ENCODE peak calls at places on chromosomes 4 and X, in four cellular contexts. U is foreskin fibroblast, Y is RWPE1, S is type B pancreatic cell. Z is an unnamed sample.

GRCh38 chrX:120653000-120653399 is 23.1 kb upstream of the C1GALT1C1 start:
- DNase-seq in S (no peak), U (no peak), Y (no peak), Z (no peak)

GRCh38 chrX:74249963-74250362 is 54.0 kb upstream of the ZCCHC13 start:
- DNase-seq in Y (no peak), U (no peak), S (no peak), Z (no peak)

GRCh38 chrX:134254511-134254910 is 17.5 kb downstream of the CCDC160 start:
- DNase-seq in S (no peak), Y (no peak), U (no peak), Z (no peak)

GRCh38 chr4:83582289-83582756 is 46.4 kb downstream of the GPAT3 start:
- DNase-seq in Y (peak), U (peak), S (no peak), Z (no peak)

GRCh38 chrX:133958997-133959688 is 26.3 kb downstream of the GPC3 start:
- DNase-seq in Y (no peak), S (no peak), U (no peak), Z (no peak)

GRCh38 chr4:8501781-8502180 is 61.2 kb downstream of the TRMT44 start:
- DNase-seq in Y (no peak), S (no peak), U (no peak), Z (no peak)

GRCh38 chr4:42397256-42397634 is at the start of gene SHISA3:
- DNase-seq in U (peak), S (no peak), Y (no peak), Z (no peak)

GRCh38 chr4:84258905-84259830 is 239.9 kb downstream of the NKX6-1 start:
- DNase-seq in S (no peak), U (peak), Y (no peak), Z (peak)

GRCh38 chr4:152501846-152502536 is 33.9 kb downstream of the FBXW7 start:
- DNase-seq in S (no peak), U (no peak), Y (no peak), Z (peak)

DNA sequence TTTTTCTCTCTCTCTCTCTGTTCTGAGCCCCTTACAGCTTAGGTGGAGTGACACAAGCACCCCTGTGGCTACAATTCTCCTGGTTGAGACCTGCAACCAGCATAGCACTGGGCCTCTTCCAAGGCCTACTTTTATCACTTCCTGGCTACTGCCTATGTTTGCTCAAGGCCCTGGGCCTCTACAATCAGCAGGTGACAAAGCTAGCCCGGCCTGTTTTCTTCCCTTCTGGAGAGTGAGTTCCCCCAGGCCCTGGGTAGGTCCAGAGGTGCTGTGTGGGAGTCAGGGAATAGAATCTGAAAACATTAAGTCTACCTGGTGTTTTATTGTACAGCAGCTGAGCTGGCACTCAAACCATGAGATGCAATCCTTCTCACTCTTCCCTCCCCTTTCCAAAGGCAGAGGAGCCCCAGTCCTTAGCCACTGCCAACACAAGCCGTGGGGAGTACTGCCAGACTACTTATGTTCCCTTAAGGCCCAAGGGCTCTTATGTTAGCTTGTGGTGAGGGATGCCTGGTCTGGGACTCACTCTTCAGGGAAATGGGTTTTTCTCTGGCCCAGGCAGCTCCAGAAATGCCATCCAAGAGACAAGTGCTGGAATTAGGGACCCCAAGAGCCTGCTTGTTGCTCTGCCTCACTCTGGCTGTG is 23.8 kb upstream of the MAGEC3 start:
- DNase-seq in S (no peak), U (no peak), Y (no peak), Z (no peak)
- TF ChIP-seq CTCF in S (no peak), U (no peak), Y (no peak), Z (no peak)

GRCh38 chr4:46274717-46275116 is 115.2 kb downstream of the GABRA2 start:
- DNase-seq in S (no peak), U (no peak), Y (no peak), Z (no peak)
- TF ChIP-seq CTCF in S (peak), U (no peak), Y (no peak), Z (peak)

GRCh38 chrX:5876984-5877655 is 351.5 kb downstream of the NLGN4X start:
- DNase-seq in S (no peak), U (peak), Y (no peak), Z (no peak)
- TF ChIP-seq CTCF in S (peak), U (peak), Y (no peak), Z (peak)

GRCh38 chrX:106999002-106999975 is 723 bp downstream of the MORC4 start:
- DNase-seq in S (no peak), Y (peak), U (peak), Z (peak)
- TF ChIP-seq CTCF in S (peak), Y (peak), U (peak), Z (peak)

GRCh38 chrX:150642421-150642820 is 50.8 kb upstream of the MTMR1 start:
- DNase-seq in S (no peak), U (no peak), Y (peak), Z (no peak)

GRCh38 chrX:150643958-150644357 is 49.2 kb upstream of the MTMR1 start:
- DNase-seq in Y (no peak), S (no peak), U (no peak), Z (no peak)

GRCh38 chrX:150647331-150647730 is 45.9 kb upstream of the MTMR1 start:
- DNase-seq in S (no peak), U (no peak), Y (no peak), Z (no peak)

GRCh38 chrX:150648296-150648940 is 44.8 kb upstream of the MTMR1 start:
- DNase-seq in S (no peak), Y (no peak), U (no peak), Z (no peak)

DNA sequence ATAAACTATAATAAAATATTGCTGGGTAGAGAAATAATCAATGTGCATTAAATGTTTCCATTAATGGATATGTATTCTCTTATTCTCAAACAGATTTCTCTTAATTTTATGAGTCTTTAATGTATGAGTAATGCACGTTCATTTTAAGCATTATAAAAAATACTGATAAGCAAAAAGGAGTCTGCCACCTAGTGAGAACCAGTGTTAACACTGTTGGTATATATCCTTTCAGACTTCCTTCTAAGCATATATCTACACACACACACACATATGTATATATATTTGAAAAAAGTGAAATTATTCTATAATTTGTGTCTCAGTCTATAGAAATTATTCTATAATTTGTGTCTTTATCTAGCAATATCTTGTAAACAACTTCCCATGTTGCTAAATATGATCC is 49.9 kb upstream of the MTMR1 start:
- DNase-seq in Y (peak), U (peak), S (no peak), Z (peak)
- TF ChIP-seq CTCF in Y (no peak), U (no peak), S (no peak), Z (peak)

GRCh38 chr4:185122681-185123345 is 20.3 kb upstream of the SLC25A4 start:
- DNase-seq in S (no peak), U (no peak), Y (no peak), Z (peak)

GRCh38 chr4:185123479-185123878 is 19.6 kb upstream of the SLC25A4 start:
- DNase-seq in S (no peak), U (no peak), Y (no peak), Z (no peak)

GRCh38 chr4:185127021-185127925 is 15.8 kb upstream of the SLC25A4 start:
- DNase-seq in S (no peak), U (peak), Y (no peak), Z (no peak)

GRCh38 chr4:185134176-185134869 is 8.7 kb upstream of the SLC25A4 start:
- DNase-seq in Y (peak), S (no peak), U (peak), Z (peak)

DNA sequence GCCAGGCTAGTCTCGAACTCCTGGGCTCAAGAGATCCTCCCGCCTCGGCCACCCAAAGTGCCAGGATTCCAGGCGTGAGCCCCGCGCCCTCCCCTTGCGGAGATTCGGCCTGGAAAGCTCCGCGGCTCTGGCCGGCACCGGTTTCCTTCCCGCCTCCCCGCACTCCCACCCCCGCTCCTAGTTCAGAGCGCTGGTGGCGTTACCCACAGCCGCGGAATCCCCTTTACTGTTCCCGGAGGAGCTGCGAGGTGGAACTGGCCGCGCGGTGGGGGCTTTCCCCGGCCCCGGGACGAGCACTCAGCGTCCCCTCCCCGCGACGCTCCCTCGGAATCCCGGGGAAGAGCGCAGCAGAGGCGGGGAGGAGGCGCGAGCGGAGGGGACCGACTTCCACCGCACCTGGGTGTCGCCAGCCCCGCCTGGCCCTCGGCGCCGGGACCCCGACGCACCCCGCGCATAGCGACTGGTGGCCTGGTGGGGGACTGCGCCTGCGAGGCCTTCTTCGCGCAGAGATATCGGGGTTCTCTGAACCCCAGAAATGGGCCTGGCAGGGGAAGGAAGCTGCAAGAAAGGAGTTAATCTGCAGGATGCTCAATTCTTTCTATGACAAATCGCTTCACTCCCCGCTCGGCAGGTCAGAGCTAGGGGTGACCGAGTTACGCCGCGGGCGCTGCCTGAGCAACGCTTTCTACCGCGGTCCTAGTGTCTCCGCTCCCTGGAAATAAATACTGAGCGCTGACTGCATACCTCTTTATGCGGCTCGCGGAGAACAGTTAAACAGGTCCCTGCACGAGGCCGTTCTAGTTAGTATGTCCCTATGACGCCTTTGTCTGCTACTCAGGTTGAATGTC is 14.6 kb upstream of the SLC25A4 start:
- DNase-seq in S (no peak), U (peak), Y (peak), Z (no peak)
- TF ChIP-seq CTCF in S (peak), U (no peak), Y (no peak), Z (peak)

GRCh38 chrX:15242899-15243555 is 26.9 kb downstream of the ASB9 start:
- DNase-seq in U (peak), Y (peak), S (no peak), Z (peak)
- TF ChIP-seq CTCF in U (peak), Y (peak), S (peak), Z (peak)

GRCh38 chr4:61924131-61924530 is 724.0 kb downstream of the ADGRL3 start:
- DNase-seq in U (no peak), Y (no peak), S (no peak), Z (no peak)
- TF ChIP-seq CTCF in U (no peak), Y (no peak), S (no peak), Z (no peak)

DNA sequence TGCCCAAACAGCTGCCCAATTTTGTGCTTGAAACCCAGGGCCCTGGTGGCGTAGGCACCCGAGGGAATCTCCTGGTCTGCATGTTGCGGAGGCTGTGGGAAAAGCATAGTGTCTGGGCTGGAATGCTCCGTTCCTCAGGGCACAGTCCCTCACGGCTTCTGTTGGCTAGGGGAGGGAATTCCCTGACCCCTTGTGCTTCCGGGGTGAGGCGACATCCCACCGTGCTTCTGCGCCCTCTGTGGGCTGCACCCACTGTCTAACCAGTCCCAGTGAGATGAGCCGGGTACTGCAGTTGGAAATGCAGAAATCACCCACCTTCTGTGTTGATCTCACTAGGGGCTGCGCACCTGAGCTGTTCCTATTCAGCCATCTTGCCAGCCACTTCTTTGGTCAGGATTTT is 399.4 kb upstream of the FTHL17 start:
- DNase-seq in Y (no peak), U (no peak), S (no peak), Z (no peak)
- TF ChIP-seq CTCF in Y (no peak), U (no peak), S (no peak), Z (no peak)

DNA sequence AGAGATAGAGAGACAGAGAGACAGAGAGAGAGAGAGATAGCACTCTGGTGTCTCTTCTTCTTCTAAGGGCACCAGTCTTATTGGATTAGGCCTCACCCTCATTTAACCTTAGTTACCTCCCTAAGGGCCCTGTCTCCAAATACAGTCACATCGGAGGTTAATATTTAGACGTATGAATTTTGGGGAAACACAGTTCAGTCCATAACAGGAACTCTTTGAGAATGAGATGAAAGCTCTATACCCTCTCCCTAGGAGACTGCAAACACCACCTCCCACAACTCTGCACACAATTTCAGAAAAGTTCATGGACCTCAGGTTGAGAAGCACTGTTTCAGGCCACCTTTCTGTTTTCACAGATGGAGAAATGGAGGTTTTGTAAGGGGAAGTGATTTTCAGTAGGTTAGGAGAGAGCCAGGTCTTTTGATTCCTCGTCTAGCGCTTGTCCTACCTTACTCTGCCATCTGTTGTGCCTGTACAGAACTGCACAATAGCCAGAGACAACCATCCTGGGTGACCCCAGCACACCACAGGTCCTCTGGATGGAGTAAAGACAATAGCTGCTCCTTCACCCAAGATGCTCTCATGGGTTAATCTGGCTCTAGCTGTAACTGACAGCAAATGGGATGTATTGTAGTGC is 16.9 kb upstream of the LOC101059915 start:
- DNase-seq in Y (no peak), U (no peak), S (no peak), Z (no peak)
- TF ChIP-seq CTCF in Y (no peak), U (no peak), S (no peak), Z (no peak)

Z was measured in HFFc6.